ENCODE peak calls at places on chromosomes 7 and 10, in seven cellular contexts. Y is chondrocyte; X is heart right ventricle; J is ovary; D is left lung; L is activated CD8-positive, alpha-beta T cell treated with anti-CD3 and anti-CD28 coated beads for 36 hours; N is PC-3. A is an unnamed sample.

GRCh38 chr10:6239213-6239991 is 36.7 kb downstream of the PFKFB3 start:
- DNase-seq in Y (peak), X (no peak), J (no peak), D (peak), L (peak), N (peak), A (no peak)

GRCh38 chr10:130924138-130924819 is 387.2 kb downstream of the TCERG1L start:
- DNase-seq in Y (no peak), X (no peak), J (no peak), D (no peak), L (peak), N (no peak), A (peak)

GRCh38 chr10:78543749-78544446 is 510.2 kb downstream of the RPS24 start:
- DNase-seq in Y (no peak), X (peak), J (peak), D (peak), L (peak), N (no peak), A (peak)

GRCh38 chr10:3090914-3091313 is 23.6 kb downstream of the PFKP start:
- DNase-seq in Y (peak), X (peak), J (peak), D (peak), L (no peak), N (peak), A (no peak)

GRCh38 chr10:59905735-59906416 is 480 bp downstream of the CCDC6 start:
- DNase-seq in Y (no peak), X (peak), J (peak), D (no peak), L (peak), N (no peak), A (peak)

GRCh38 chr10:70816220-70816894 is 609 bp downstream of the SGPL1 start:
- DNase-seq in Y (peak), X (peak), J (peak), D (peak), L (peak), N (peak), A (peak)

GRCh38 chr7:42426163-42426562 is 189.2 kb upstream of the GLI3 start:
- DNase-seq in Y (no peak), X (no peak), J (no peak), D (no peak), L (no peak), N (peak), A (no peak)

GRCh38 chr10:5915451-5915850 is 25.4 kb downstream of the FBH1 start:
- DNase-seq in Y (no peak), X (no peak), J (no peak), D (no peak), L (no peak), N (no peak), A (no peak)

GRCh38 chr10:24503627-24504320 is 219.9 kb downstream of the ARHGAP21 start:
- DNase-seq in Y (no peak), X (no peak), J (no peak), D (peak), L (peak), N (peak), A (peak)

GRCh38 chr10:101292194-101293006 is 61.6 kb upstream of the BTRC start:
- DNase-seq in Y (no peak), X (peak), J (peak), D (no peak), L (peak), N (no peak), A (peak)

GRCh38 chr7:102284399-102284798 is 2.3 kb upstream of the SH2B2 start:
- DNase-seq in Y (no peak), X (no peak), J (no peak), D (no peak), L (peak), N (no peak), A (no peak)

GRCh38 chr10:71361581-71361980 is 35.1 kb upstream of the CDH23 start:
- DNase-seq in Y (no peak), X (no peak), J (no peak), D (no peak), L (no peak), N (no peak), A (no peak)

GRCh38 chr10:60414877-60415585 is 25.4 kb upstream of the ANK3 start:
- DNase-seq in Y (no peak), X (no peak), J (no peak), D (no peak), L (no peak), N (peak), A (no peak)

GRCh38 chr10:28627102-28627501 is 50.2 kb upstream of the BAMBI start:
- DNase-seq in Y (no peak), X (no peak), J (no peak), D (no peak), L (no peak), N (no peak), A (no peak)

GRCh38 chr10:47346572-47347302 is 1.4 kb upstream of the RBP3 start:
- DNase-seq in Y (peak), X (no peak), J (no peak), D (peak), L (no peak), N (no peak), A (no peak)

GRCh38 chr10:106424076-106424475 is 740.4 kb downstream of the SORCS1 start:
- DNase-seq in Y (no peak), X (no peak), J (no peak), D (no peak), L (no peak), N (peak), A (no peak)

GRCh38 chr10:119575506-119575905 is 21.3 kb downstream of the TIAL1 start:
- DNase-seq in Y (no peak), X (no peak), J (no peak), D (no peak), L (peak), N (no peak), A (no peak)

GRCh38 chr10:33509231-33509871 is 174.9 kb upstream of the NRP1 start:
- DNase-seq in Y (no peak), X (no peak), J (no peak), D (peak), L (peak), N (peak), A (no peak)

GRCh38 chr7:5630670-5631069 is 150.8 kb downstream of the RNF216 start:
- DNase-seq in Y (no peak), X (no peak), J (no peak), D (no peak), L (peak), N (no peak), A (no peak)

DNA sequence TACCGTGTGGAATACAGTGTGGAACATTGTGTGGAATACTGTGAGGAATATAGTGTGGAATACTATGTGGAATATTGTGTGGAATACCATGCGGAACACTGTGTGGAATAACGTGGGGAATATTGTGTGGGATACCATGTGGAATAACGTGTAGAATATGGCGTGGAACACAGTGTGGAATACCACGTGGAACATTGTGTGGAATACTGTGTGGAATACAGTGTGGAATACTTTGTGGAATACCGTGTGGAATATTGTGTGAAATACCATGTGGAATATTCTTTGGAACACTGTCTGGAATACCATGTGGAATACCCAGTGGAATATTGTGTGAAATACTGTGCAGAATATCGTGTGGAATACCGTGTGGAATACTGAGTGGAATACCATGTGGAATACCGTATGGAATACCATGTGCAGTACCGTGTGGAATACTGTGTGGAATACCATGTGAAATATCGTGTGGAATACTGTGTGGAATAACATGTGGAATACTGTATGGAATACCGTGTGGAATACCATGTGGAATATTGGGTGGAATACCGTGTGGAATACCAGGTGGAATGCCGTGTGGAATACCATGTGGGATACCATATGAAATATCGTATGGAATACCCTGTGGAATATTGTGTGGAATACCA is 133.0 kb upstream of the CHST15 start:
- DNase-seq in Y (no peak), X (no peak), J (no peak), D (no peak), L (no peak), N (no peak), A (no peak)
- TF ChIP-seq CTCF in Y (no peak), X (no peak), J (no peak), D (no peak), L (no peak), N (no peak), A (no peak)

DNA sequence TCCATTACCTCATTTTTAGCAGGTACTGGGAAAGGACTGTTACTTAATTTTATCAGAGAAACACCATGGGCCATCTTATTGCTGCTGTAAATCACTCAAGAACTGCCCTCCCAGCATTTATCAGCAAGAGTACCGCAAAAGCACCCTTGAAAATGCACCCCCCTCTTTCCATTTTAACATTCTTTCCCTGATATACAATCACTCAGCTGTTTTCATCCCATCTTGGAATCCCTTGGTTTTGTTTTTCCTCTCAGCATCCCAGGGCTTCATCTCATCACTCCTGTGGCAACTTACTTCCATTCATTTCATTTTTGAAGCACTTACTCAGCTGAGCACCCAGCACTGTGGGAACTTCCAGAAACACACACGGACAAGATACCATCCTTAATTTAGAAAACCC is 36.5 kb downstream of the RAPGEF5 start:
- DNase-seq in Y (no peak), X (no peak), J (no peak), D (no peak), L (no peak), N (no peak), A (no peak)
- TF ChIP-seq CTCF in Y (no peak), X (no peak), J (no peak), D (no peak), L (no peak), N (no peak), A (no peak)

DNA sequence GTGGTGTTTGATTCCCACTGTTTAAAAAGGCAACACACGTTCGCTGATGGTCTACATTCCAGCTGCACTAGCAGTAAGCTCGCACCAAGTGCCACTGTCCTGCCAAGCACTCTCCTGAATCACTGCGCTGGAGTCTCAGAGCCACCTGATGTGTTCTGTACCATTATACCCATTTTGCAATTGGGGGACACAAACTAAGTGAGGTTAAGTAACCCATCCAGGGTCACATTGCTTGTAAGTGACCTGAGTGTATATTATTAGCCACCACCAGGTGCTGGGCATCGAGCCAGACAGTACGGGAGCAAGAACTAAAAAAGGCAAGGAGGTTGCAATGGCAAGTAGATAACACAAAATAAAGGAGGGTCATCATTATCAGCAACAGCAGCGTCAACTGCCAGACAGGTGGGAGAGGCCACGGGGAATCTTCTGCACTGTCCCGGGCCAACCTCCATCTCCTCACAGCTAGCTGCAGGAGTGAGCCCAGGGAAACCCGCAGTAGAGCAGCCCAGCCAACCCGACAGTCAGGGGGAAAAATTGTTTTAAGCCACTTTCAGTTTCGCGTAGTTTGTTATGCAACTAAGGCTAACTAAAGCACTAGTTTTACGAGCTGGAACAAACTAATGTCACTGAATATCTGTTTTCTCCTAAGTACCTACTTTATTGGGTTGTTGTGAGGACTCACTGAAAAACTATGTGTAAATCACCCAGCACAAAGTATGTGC is 712 bp upstream of the CPVL start:
- DNase-seq in Y (no peak), X (peak), J (peak), D (no peak), L (no peak), N (peak), A (no peak)
- TF ChIP-seq CTCF in Y (no peak), X (no peak), J (no peak), D (no peak), L (no peak), N (peak), A (peak)

GRCh38 chr7:20777377-20778062 is 9.2 kb downstream of the SP8 start:
- DNase-seq in Y (no peak), X (no peak), J (no peak), D (no peak), L (no peak), N (no peak), A (no peak)
- TF ChIP-seq CTCF in Y (no peak), X (no peak), J (no peak), D (no peak), L (no peak), N (no peak), A (no peak)

A was measured in neural crest cell.